ENCODE peak calls at places on chromosomes 13 and 19, in six cellular contexts. I, W, B, J, O and R are unnamed samples. For H3K4me1, the result is how much of the 10 kb centered on the place peaks cover.

GRCh38 chr13:79382545-79383275 is 23.3 kb downstream of the RBM26 start:
- DNase-seq in W (no peak), I (no peak), B (no peak), O (no peak), J (peak), R (no peak)

GRCh38 chr13:29513981-29514719 is 81.3 kb downstream of the SLC7A1 start:
- DNase-seq in J (no peak), B (no peak), I (peak), W (no peak), O (no peak), R (no peak)

GRCh38 chr19:30149300-30149699 is 207.3 kb downstream of the URI1 start:
- DNase-seq in B (no peak), I (no peak), O (no peak), J (no peak), W (no peak), R (no peak)

GRCh38 chr19:30419581-30420180 is 47.5 kb downstream of the ZNF536 start:
- DNase-seq in O (no peak), I (no peak), J (no peak), W (no peak), B (no peak), R (no peak)

GRCh38 chr13:75993823-75994222 is 357.7 kb downstream of the LMO7 start:
- DNase-seq in B (no peak), W (no peak), O (no peak), I (no peak), J (no peak), R (no peak)

GRCh38 chr13:112182251-112182650 is 115.3 kb downstream of the SOX1 start:
- DNase-seq in B (no peak), W (no peak), J (no peak), O (no peak), I (no peak), R (no peak)

GRCh38 chr13:78787189-78787588 is 128.2 kb upstream of the OBI1 start:
- DNase-seq in W (no peak), J (peak), I (no peak), O (peak), B (peak), R (no peak)

GRCh38 chr19:17380426-17381138 is 3.4 kb upstream of the PLVAP start:
- DNase-seq in B (no peak), J (no peak), O (no peak), W (no peak), I (no peak), R (no peak)

GRCh38 chr13:23645851-23646250 is 75.6 kb downstream of the TNFRSF19 start:
- DNase-seq in J (no peak), W (no peak), I (no peak), B (no peak), O (no peak), R (no peak)

GRCh38 chr19:940591-941291 is 14.9 kb downstream of the ARID3A start:
- DNase-seq in O (peak), I (peak), W (peak), B (peak), J (peak), R (no peak)

GRCh38 chr19:47437500-47437899 is 18.2 kb upstream of the MEIS3 start:
- DNase-seq in I (no peak), W (no peak), B (no peak), J (no peak), O (no peak), R (no peak)

DNA sequence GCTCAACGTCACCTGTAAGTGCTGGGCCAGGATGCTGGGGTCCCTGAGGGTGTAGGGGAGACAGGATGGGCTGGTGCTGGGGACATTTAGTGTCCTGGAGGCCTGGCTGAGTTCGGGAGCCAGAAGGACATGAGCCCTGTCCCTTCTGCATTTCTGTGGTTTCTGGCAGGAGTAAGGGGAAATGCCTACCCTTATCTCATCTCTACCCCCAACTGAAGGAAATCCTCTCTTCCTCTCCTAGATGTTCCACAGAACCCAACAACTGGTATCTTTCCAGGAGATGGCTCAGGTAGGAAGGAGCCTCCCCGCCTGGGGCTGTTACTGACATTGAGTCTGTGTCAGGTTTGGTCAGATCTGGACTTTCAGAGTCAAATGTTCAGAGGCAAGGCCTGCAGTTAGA is 1.2 kb downstream of the CD33 start:
- DNase-seq in O (no peak), J (no peak), B (no peak), W (no peak), I (no peak), R (no peak)
- H3K4me3 ChIP-seq in O (no peak), J (no peak), B (peak), W (no peak), I (peak), R (no peak)

GRCh38 chr19:39129116-39129515 is 3.5 kb downstream of the PAK4 start:
- DNase-seq in B (no peak), O (no peak), W (no peak), J (no peak), I (no peak), R (no peak)

GRCh38 chr19:39128511-39129079 is 3.0 kb downstream of the PAK4 start:
- DNase-seq in W (no peak), O (no peak), I (no peak), B (no peak), J (no peak), R (no peak)

GRCh38 chr19:39126593-39127187 is 1.1 kb downstream of the PAK4 start:
- DNase-seq in J (no peak), I (no peak), B (no peak), O (peak), W (no peak), R (no peak)

GRCh38 chr19:39126312-39126561 is 651 bp downstream of the PAK4 start:
- DNase-seq in B (no peak), I (no peak), W (no peak), O (no peak), J (no peak), R (no peak)

GRCh38 chr19:39127812-39128510 is 2.4 kb downstream of the PAK4 start:
- DNase-seq in B (no peak), J (no peak), I (no peak), W (no peak), O (no peak), R (no peak)
- H3K4me1 ChIP-seq in B (half or more), J (under half), I (half or more), W (under half), O (under half), R (under half)

GRCh38 chr13:43664700-43665191 is 122.0 kb downstream of the ENOX1 start:
- DNase-seq in B (peak), I (no peak), J (peak), W (no peak), O (peak), R (no peak)
- H3K4me3 ChIP-seq in B (peak), I (no peak), J (peak), W (no peak), O (no peak), R (no peak)

DNA sequence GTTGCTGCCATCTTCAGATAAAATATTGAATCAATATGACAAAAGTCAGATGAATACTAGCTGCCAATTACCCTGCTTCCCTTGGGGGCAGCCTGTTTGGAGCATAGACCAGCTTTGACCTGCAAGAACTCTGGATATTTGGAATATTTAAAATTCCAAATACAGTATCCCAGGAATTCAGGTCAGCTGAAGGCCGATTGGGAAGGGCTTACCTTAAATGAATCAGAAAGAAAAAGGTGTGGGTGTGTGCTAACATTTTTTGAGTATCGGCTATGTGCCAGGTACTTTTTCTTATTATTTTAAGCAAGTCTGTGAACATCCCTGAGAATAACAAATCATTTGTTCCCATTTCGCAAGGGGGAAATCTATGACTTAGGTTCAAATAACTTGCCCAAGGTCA is 1.8 kb upstream of the RUBCNL start:
- DNase-seq in J (no peak), I (no peak), O (no peak), W (no peak), B (no peak), R (no peak)
- H3K4me1 ChIP-seq in J (under half), I (under half), O (under half), W (under half), B (under half), R (under half)

DNA sequence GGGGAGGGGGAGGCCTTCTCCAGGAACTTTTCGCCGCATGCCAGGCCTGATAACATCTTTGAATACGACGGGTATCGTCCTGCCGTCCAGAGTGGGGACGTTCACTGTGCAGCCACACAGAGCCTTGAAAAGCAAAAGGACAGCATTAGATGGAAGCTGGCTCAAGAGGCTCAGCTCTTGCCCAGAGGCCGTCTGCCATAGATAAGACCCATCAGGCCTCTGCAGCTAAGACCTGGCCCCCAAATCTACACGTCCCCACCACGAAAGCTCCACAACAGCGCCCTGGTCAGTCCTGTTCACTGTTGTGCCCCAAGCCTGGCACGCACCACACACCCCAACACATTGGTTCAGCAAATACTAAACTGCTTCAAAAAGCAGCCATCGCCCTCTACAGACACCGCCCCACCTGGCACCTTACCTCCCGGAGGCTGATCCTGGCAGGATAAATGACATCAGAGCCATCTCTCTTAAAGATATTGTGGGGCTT is 2.1 kb downstream of the DNAJB1 start:
- DNase-seq in I (no peak), O (no peak), B (no peak), W (no peak), J (no peak), R (no peak)
- H3K4me3 ChIP-seq in I (peak), O (peak), B (peak), W (peak), J (peak), R (no peak)

GRCh38 chr13:110270507-110270906 is 36.5 kb downstream of the COL4A1 start:
- DNase-seq in W (no peak), J (no peak), B (no peak), I (no peak), O (no peak), R (no peak)
- H3K4me1 ChIP-seq in W (under half), J (under half), B (half or more), I (under half), O (under half), R (under half)

DNA sequence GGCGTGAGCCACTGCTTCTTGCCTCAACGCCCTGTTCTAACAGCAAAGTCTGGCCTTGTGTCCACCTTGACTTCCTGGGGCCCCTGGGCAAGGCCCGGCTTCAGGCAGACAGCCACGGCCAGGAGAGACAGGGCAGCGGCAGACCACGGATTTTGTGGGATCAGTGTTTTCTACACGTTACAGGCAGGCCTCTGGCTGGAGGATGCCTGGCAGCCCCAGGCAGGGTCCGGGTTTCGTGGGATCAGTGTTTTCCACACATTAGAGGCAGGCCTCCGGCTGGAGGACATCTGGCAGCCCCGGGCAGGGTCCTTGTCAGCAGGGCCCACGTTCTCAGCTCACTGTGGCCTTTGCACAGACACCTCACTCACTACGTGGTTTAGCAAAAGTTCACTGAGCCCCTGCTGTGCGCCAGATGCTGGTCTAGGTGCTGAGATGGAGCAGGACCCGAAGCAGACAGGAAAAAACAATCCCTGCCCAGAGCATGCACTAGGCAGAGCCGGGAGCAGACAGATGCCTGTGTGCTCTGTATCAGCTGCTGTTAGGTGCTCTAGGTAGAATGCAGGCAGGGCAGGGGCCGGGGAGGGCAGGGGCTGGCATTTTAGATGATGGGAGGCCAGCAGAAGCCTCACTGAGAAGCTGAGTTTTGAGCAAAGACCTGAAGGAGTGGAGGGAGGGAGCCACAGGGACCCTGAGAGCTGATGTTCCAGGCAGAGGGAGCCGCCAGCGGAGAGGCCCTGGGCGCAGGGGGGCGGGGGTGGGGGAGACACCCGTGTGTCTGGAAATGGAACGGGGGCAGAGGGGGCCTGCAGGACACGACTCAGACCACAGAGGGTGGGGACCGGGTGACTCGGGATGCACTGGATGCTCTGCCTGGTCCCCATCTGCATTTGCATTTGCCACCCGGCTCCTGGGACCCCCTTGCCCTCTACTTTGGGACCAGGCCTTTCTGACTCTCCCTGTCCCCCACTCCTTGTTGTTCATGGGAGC is 25.0 kb upstream of the NCCRP1 start:
- DNase-seq in W (no peak), O (no peak), I (no peak), B (no peak), J (no peak), R (no peak)
- H3K4me3 ChIP-seq in W (no peak), O (no peak), I (no peak), B (no peak), J (no peak), R (no peak)